ENCODE peak calls at places on chromosomes 3 and 15, in five cellular contexts. I is naive B cell, K is G401, O is putamen, U is BE2C. W is an unnamed sample.

GRCh38 chr15:27685638-27686037 is 413.5 kb downstream of the OCA2 start:
- DNase-seq in U (no peak), O (no peak), K (no peak), I (no peak), W (no peak)

GRCh38 chr3:51156147-51156546 is 228.9 kb upstream of the MANF start:
- DNase-seq in K (no peak), O (no peak), U (no peak), I (no peak), W (no peak)

GRCh38 chr15:31344824-31345605 is 18.4 kb downstream of the KLF13 start:
- DNase-seq in O (no peak), I (no peak), K (no peak), U (no peak), W (peak; percentile 89)

GRCh38 chr3:195727596-195728195 is 6.9 kb downstream of the MUC20 start:
- DNase-seq in O (no peak), I (no peak), K (no peak), U (no peak), W (peak; percentile 86)

GRCh38 chr15:95770191-95770590 is 560.3 kb upstream of the NR2F2 start:
- DNase-seq in I (no peak), O (no peak), K (no peak), U (no peak), W (no peak)

GRCh38 chr3:194270627-194271458 is 80.3 kb downstream of the CPN2 start:
- DNase-seq in K (peak; percentile 53), O (peak; percentile 97), I (no peak), U (peak; percentile 94), W (peak; percentile 97)

GRCh38 chr15:41961014-41961518 is 11.3 kb downstream of the EHD4 start:
- DNase-seq in O (no peak), U (no peak), K (no peak), I (no peak), W (no peak)

GRCh38 chr15:85024509-85025336 is 43.1 kb downstream of the PDE8A start:
- DNase-seq in I (no peak), K (no peak), U (no peak), O (no peak), W (no peak)

GRCh38 chr3:6857510-6857909 is 3.4 kb upstream of the GRM7 start:
- DNase-seq in O (no peak), I (no peak), U (no peak), K (no peak), W (no peak)

GRCh38 chr15:40481671-40482070 is 10.9 kb downstream of the CHST14 start:
- DNase-seq in U (no peak), K (no peak), O (no peak), I (no peak), W (no peak)

GRCh38 chr3:170441412-170441811 is 22.7 kb downstream of the CLDN11 start:
- DNase-seq in K (no peak), I (no peak), O (no peak), U (no peak), W (no peak)

GRCh38 chr3:29764603-29765254 is 483.9 kb downstream of the RBMS3 start:
- DNase-seq in O (peak; percentile 42), I (no peak), U (peak; percentile 57), K (peak; percentile 9), W (no peak)

GRCh38 chr3:37506968-37507535 is 332.7 kb upstream of the LRRFIP2 start:
- DNase-seq in U (no peak), O (no peak), I (no peak), K (no peak), W (no peak)

GRCh38 chr3:194682651-194683310 is 2.9 kb upstream of the FAM43A start:
- DNase-seq in U (peak; percentile 77), O (peak; percentile 79), K (peak; percentile 90), I (peak; percentile 71), W (peak; percentile 93)

GRCh38 chr3:182172534-182172933 is 460.8 kb downstream of the SOX2 start:
- DNase-seq in U (no peak), K (no peak), O (peak; percentile 2), I (no peak), W (no peak)

GRCh38 chr3:111285691-111286090 is 214.1 kb downstream of the NECTIN3 start:
- DNase-seq in I (no peak), K (no peak), U (no peak), O (no peak), W (no peak)

GRCh38 chr3:156522673-156523072 is 32.2 kb downstream of the SSR3 start:
- DNase-seq in O (no peak), K (no peak), U (no peak), I (no peak), W (no peak)

GRCh38 chr15:36653851-36654250 is 74.4 kb downstream of the CDIN1 start:
- DNase-seq in I (no peak), U (no peak), K (no peak), O (no peak), W (no peak)

GRCh38 chr3:183394150-183394549 is 34.3 kb downstream of the MCF2L2 start:
- DNase-seq in O (no peak), I (no peak), U (peak; percentile 23), K (no peak), W (no peak)

GRCh38 chr3:42747581-42747980 is 25.5 kb downstream of the CCDC13 start:
- DNase-seq in U (no peak), O (no peak), I (no peak), K (no peak), W (no peak)

GRCh38 chr3:117853923-117854322 is 1144.3 kb downstream of the TUSC7 start:
- DNase-seq in O (no peak), U (peak; percentile 18), K (no peak), I (no peak), W (no peak)

GRCh38 chr15:69144530-69144929 is 15.9 kb upstream of the GLCE start:
- DNase-seq in U (no peak), K (no peak), I (no peak), O (no peak), W (no peak)

GRCh38 chr3:133575121-133575520 is 1.6 kb downstream of the CDV3 start:
- DNase-seq in I (no peak), U (no peak), O (no peak), K (no peak), W (no peak)

GRCh38 chr3:71926690-71927089 is 141.7 kb upstream of the PROK2 start:
- DNase-seq in K (no peak), I (no peak), U (no peak), O (no peak), W (no peak)

GRCh38 chr15:28049594-28049993 is 49.5 kb downstream of the OCA2 start:
- DNase-seq in U (no peak), I (no peak), O (no peak), K (no peak), W (no peak)

GRCh38 chr15:66292261-66293084 is 895 bp upstream of the DIS3L start:
- DNase-seq in I (no peak), K (peak; percentile 29), O (no peak), U (no peak), W (no peak)

GRCh38 chr15:91632981-91633380 is 220.5 kb upstream of the SLCO3A1 start:
- DNase-seq in I (no peak), O (no peak), K (no peak), U (no peak), W (no peak)

GRCh38 chr3:13483988-13484695 is 4.0 kb downstream of the HDAC11 start:
- DNase-seq in I (no peak), O (no peak), K (no peak), U (no peak), W (no peak)

GRCh38 chr15:67870868-67871408 is 31.1 kb upstream of the RNU6-1 start:
- DNase-seq in O (no peak), K (no peak), I (no peak), U (no peak), W (no peak)

GRCh38 chr3:27637346-27638000 is 84.7 kb downstream of the EOMES start:
- DNase-seq in I (no peak), K (no peak), O (no peak), U (no peak), W (no peak)